ENCODE peak calls at places on chromosomes 6 and 20, in ten cellular contexts. J, Y, Z, E, K, D, C, P, H and G are unnamed samples.

GRCh38 chr20:62617711-62618483 is 24.4 kb upstream of the SLCO4A1 start:
- DNase-seq in J (peak), Y (peak), Z (peak), E (peak), K (no peak), D (no peak), C (no peak), P (peak), H (no peak), G (peak)

GRCh38 chr20:47985092-47985850 is 200.0 kb upstream of the SULF2 start:
- DNase-seq in J (peak), Y (no peak), Z (peak), E (no peak), K (no peak), D (peak), C (no peak), P (no peak), H (no peak), G (no peak)

GRCh38 chr6:30876039-30876730 is 8.1 kb upstream of the DDR1 start:
- DNase-seq in J (peak), Y (no peak), Z (peak), E (no peak), K (peak), D (peak), C (no peak), P (peak), H (no peak), G (no peak)

GRCh38 chr6:45423111-45423900 is 45.6 kb upstream of the SUPT3H start:
- DNase-seq in J (no peak), Y (no peak), Z (no peak), E (peak), K (peak), D (peak), C (no peak), P (no peak), H (no peak), G (peak)

GRCh38 chr6:141167945-141168344 is 964.8 kb upstream of the GJE1 start:
- DNase-seq in J (no peak), Y (no peak), Z (no peak), E (no peak), K (no peak), D (no peak), C (no peak), P (no peak), H (no peak), G (no peak)

GRCh38 chr6:55239099-55239498 is 64.8 kb downstream of the HCRTR2 start:
- DNase-seq in J (no peak), Y (no peak), Z (peak), E (no peak), K (peak), D (peak), C (no peak), P (no peak), H (no peak), G (no peak)

GRCh38 chr20:38170219-38170902 is 5.3 kb upstream of the TGM2 start:
- DNase-seq in J (no peak), Y (no peak), Z (no peak), E (no peak), K (no peak), D (no peak), C (no peak), P (no peak), H (no peak), G (no peak)

GRCh38 chr6:38524436-38525145 is 115.1 kb downstream of the BTBD9 start:
- DNase-seq in J (no peak), Y (no peak), Z (no peak), E (no peak), K (no peak), D (no peak), C (no peak), P (no peak), H (no peak), G (no peak)

GRCh38 chr6:8382434-8382833 is 52.9 kb downstream of the SLC35B3 start:
- DNase-seq in J (no peak), Y (no peak), Z (no peak), E (no peak), K (peak), D (no peak), C (no peak), P (no peak), H (no peak), G (no peak)

GRCh38 chr6:31899215-31899614 is 1.7 kb upstream of the EHMT2 start:
- DNase-seq in J (no peak), Y (no peak), Z (no peak), E (no peak), K (no peak), D (no peak), C (no peak), P (no peak), H (no peak), G (no peak)

GRCh38 chr6:31899882-31900722 is 1.8 kb downstream of the ZBTB12 start:
- DNase-seq in J (no peak), Y (no peak), Z (no peak), E (no peak), K (no peak), D (no peak), C (no peak), P (no peak), H (no peak), G (no peak)

GRCh38 chr6:31897612-31898199 is at the start of gene EHMT2:
- DNase-seq in J (peak), Y (peak), Z (peak), E (peak), K (peak), D (peak), C (peak), P (peak), H (peak), G (peak)

GRCh38 chr6:31896856-31897611 is 464 bp downstream of the EHMT2 start:
- DNase-seq in J (no peak), Y (no peak), Z (no peak), E (no peak), K (no peak), D (no peak), C (no peak), P (no peak), H (no peak), G (no peak)

GRCh38 chr6:31898200-31899011 is 908 bp upstream of the EHMT2 start:
- DNase-seq in J (peak), Y (no peak), Z (peak), E (no peak), K (peak), D (peak), C (no peak), P (no peak), H (no peak), G (no peak)
- TF ChIP-seq CTCF in J (no peak), Y (no peak), Z (no peak), E (no peak), K (no peak), D (no peak), C (no peak), P (no peak), H (no peak), G (no peak)

DNA sequence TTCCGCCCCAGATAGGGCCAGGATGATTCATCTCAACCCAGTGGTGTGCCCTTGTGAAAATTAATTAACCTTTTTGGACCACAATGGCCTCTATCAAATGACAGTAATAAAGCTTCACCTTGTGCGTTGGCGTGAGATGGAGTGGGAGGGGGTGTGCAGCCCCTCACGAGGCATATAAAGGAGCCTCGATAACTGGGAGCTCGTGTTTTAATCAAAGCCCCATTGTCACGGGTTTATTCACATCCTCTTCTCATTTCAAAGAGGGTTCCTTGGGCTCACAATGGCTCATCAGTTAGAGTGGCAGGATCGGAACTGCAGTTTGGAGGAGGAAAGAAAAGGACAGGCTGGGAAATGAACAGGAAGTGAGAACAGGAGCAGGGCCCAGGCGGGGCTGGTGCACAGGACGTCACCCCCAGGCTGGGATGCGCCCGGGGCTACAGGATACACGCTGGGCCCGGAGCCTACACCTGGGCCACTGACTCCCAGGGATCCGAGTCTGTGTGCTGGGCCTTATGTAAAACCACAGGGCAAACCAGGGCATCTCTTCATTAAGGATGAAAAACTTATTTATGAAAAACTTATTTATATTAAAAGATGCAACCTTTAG is 121.7 kb upstream of the PHACTR3 start:
- DNase-seq in J (no peak), Y (no peak), Z (no peak), E (no peak), K (no peak), D (no peak), C (no peak), P (no peak), H (no peak), G (no peak)
- TF ChIP-seq CTCF in J (no peak), Y (no peak), Z (no peak), E (no peak), K (no peak), D (no peak), C (no peak), P (no peak), H (no peak), G (no peak)

DNA sequence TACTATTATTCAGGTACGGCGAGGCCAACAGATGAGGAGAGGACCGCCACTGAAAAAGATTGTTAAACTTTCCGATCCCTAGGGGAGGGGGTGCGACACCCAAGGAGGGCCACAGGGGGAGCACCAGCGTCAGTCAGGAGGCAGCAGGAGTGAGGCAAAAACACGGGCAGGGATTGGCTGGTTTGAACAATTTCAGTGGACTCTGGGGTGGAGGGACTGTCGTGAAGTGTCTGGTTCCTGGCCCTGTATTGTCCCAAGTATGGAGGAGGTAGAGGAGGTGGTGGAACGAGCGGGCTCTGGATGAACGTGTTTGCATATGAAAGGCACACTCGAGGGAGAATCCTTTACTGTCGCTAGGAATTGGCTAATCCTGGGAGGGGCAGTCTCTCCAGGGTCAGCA is 32.5 kb upstream of the MCUR1 start:
- DNase-seq in J (no peak), Y (no peak), Z (no peak), E (no peak), K (no peak), D (no peak), C (peak), P (no peak), H (no peak), G (no peak)
- TF ChIP-seq CTCF in J (no peak), Y (no peak), Z (no peak), E (no peak), K (no peak), D (no peak), C (no peak), P (no peak), H (no peak), G (no peak)

GRCh38 chr20:52962183-52962582 is 10.0 kb upstream of the TSHZ2 start:
- DNase-seq in J (no peak), Y (no peak), Z (no peak), E (no peak), K (no peak), D (no peak), C (no peak), P (no peak), H (no peak), G (no peak)

GRCh38 chr20:52958206-52958605 is 14.0 kb upstream of the TSHZ2 start:
- DNase-seq in J (no peak), Y (no peak), Z (no peak), E (no peak), K (no peak), D (no peak), C (no peak), P (no peak), H (no peak), G (no peak)

GRCh38 chr20:52954849-52955248 is 17.3 kb upstream of the TSHZ2 start:
- DNase-seq in J (no peak), Y (no peak), Z (no peak), E (no peak), K (no peak), D (no peak), C (no peak), P (no peak), H (no peak), G (no peak)

GRCh38 chr20:52959125-52959524 is 13.0 kb upstream of the TSHZ2 start:
- DNase-seq in J (peak), Y (no peak), Z (no peak), E (no peak), K (no peak), D (no peak), C (no peak), P (no peak), H (no peak), G (no peak)
- TF ChIP-seq CTCF in J (peak), Y (no peak), Z (no peak), E (no peak), K (no peak), D (no peak), C (no peak), P (no peak), H (peak), G (no peak)

DNA sequence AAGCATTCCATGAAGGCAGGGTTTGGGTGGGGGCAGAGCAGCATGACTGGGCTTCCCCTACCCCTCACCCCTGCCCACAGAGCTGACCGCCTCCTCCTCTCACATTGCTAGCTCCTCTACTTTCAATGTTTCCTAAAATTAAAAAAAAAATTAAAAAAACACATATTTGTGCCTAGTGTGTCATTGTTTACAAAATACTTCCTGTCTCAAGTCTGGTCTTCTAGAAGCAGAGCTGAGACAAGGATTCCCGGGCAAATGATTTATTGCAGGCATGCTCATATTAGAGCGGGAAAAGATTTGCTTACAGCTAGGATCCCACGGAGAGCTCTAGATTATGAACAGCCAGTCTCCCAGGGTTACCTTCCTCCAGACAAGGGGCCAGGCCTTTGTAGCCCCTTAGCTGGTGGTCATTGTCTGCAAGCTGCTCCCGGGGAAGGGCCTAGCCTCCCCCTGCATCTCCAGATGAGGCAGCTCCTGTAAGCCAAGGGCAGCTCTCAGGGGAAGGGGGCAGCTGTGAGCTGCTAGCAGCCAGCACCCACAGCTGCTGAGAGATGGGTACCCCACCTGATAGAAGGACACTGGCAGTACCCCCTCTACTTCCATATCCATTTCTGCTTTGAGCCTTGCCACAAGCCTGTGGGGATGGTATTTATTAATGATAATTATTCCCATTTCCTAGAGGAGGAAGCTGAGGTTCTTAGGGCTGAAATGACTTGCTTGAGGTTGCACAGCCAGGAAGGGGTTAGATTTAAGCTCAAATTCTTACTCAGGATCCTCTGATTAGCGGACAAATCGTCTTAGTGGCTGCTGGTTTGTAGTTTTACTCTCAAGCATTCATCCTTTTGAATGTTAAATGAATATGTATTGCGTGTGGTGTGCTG is 9.5 kb downstream of the PACSIN1 start:
- DNase-seq in J (no peak), Y (no peak), Z (no peak), E (no peak), K (no peak), D (no peak), C (no peak), P (no peak), H (no peak), G (no peak)
- TF ChIP-seq CTCF in J (no peak), Y (no peak), Z (no peak), E (no peak), K (no peak), D (no peak), C (no peak), P (no peak), H (no peak), G (no peak)